ENCODE peak calls at places on chromosomes 5 and 9, in seven cellular contexts. One of them, this sample, is unnamed. For H3K9me3, the result is how much of the 10 kb centered on the place peaks cover.

GRCh38 chr5:161676109-161676508 is 9.4 kb upstream of the GABRA6 start:
- DNase-seq in SK-N-SH: peak
- DNase-seq in K562: no peak
- DNase-seq in transverse colon: no peak
- DNase-seq in suprapubic skin: no peak
- DNase-seq in A549: peak
- DNase-seq in ovary: no peak
- DNase-seq in this sample: no peak

GRCh38 chr5:157506981-157507780 is 47.2 kb downstream of the NIPAL4 start:
- DNase-seq in SK-N-SH: no peak
- DNase-seq in K562: no peak
- DNase-seq in transverse colon: peak
- DNase-seq in suprapubic skin: no peak
- DNase-seq in A549: no peak
- DNase-seq in ovary: no peak
- DNase-seq in this sample: no peak

GRCh38 chr5:154756871-154757646 is 1.9 kb downstream of the LARP1 start:
- DNase-seq in SK-N-SH: peak
- DNase-seq in K562: peak
- DNase-seq in transverse colon: peak
- DNase-seq in suprapubic skin: no peak
- DNase-seq in A549: peak
- DNase-seq in ovary: peak
- DNase-seq in this sample: peak

GRCh38 chr5:82334856-82335255 is 56.7 kb upstream of the RPS23 start:
- DNase-seq in SK-N-SH: no peak
- DNase-seq in K562: peak
- DNase-seq in transverse colon: no peak
- DNase-seq in suprapubic skin: no peak
- DNase-seq in A549: no peak
- DNase-seq in ovary: no peak
- DNase-seq in this sample: no peak

GRCh38 chr9:87342743-87343142 is 154.9 kb upstream of the DAPK1 start:
- DNase-seq in SK-N-SH: no peak
- DNase-seq in K562: no peak
- DNase-seq in transverse colon: no peak
- DNase-seq in suprapubic skin: no peak
- DNase-seq in A549: no peak
- DNase-seq in ovary: peak
- DNase-seq in this sample: no peak

GRCh38 chr5:65247594-65247993 is 234.1 kb downstream of the ADAMTS6 start:
- DNase-seq in SK-N-SH: no peak
- DNase-seq in K562: no peak
- DNase-seq in transverse colon: no peak
- DNase-seq in suprapubic skin: no peak
- DNase-seq in A549: no peak
- DNase-seq in ovary: no peak
- DNase-seq in this sample: no peak

GRCh38 chr5:108607421-108607820 is 140.3 kb upstream of the FER start:
- DNase-seq in SK-N-SH: peak
- DNase-seq in K562: no peak
- DNase-seq in transverse colon: no peak
- DNase-seq in suprapubic skin: no peak
- DNase-seq in A549: no peak
- DNase-seq in ovary: no peak
- DNase-seq in this sample: no peak

GRCh38 chr9:4740623-4741364 is at the start of gene AK3:
- DNase-seq in SK-N-SH: peak
- DNase-seq in K562: peak
- DNase-seq in transverse colon: peak
- DNase-seq in suprapubic skin: peak
- DNase-seq in A549: peak
- DNase-seq in ovary: peak
- DNase-seq in this sample: peak

GRCh38 chr9:124357591-124358361 is 57.5 kb downstream of the PSMB7 start:
- DNase-seq in SK-N-SH: no peak
- DNase-seq in K562: peak
- DNase-seq in transverse colon: no peak
- DNase-seq in suprapubic skin: no peak
- DNase-seq in A549: no peak
- DNase-seq in ovary: no peak
- DNase-seq in this sample: no peak

GRCh38 chr5:127439544-127440096 is 77.8 kb upstream of the PRRC1 start:
- DNase-seq in SK-N-SH: no peak
- DNase-seq in K562: no peak
- DNase-seq in transverse colon: no peak
- DNase-seq in suprapubic skin: no peak
- DNase-seq in A549: no peak
- DNase-seq in ovary: no peak
- DNase-seq in this sample: no peak
- TF ChIP-seq EP300 in SK-N-SH: no peak
- TF ChIP-seq EP300 in K562: no peak
- TF ChIP-seq EP300 in transverse colon: no peak
- TF ChIP-seq EP300 in suprapubic skin: no peak
- TF ChIP-seq EP300 in A549: no peak
- TF ChIP-seq EP300 in ovary: no peak
- TF ChIP-seq EP300 in this sample: no peak

DNA sequence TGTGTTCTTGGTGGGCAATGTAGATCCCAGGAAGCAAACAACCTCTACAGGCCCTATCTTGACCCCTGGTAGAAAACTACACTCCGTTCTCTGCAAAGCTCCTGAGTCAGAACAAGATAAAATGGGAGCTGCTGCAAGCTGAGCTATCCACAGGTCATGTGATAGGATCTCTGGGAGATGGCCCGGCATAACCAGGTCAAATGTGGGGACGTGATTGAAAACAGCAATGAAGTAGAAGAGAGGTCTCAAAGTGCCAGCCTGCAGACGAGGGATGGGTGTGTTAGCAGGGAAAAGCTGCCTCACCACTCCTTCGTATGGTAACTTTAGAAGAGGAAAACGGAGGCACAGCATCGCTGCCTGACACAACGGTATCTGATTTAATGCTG is 25.0 kb downstream of the NRG2 start:
- DNase-seq in SK-N-SH: peak
- DNase-seq in K562: no peak
- DNase-seq in transverse colon: no peak
- DNase-seq in suprapubic skin: no peak
- DNase-seq in A549: no peak
- DNase-seq in ovary: no peak
- DNase-seq in this sample: no peak
- H3K9me3 ChIP-seq in SK-N-SH: under half
- H3K9me3 ChIP-seq in K562: under half
- H3K9me3 ChIP-seq in transverse colon: under half
- H3K9me3 ChIP-seq in suprapubic skin: under half
- H3K9me3 ChIP-seq in A549: under half
- H3K9me3 ChIP-seq in ovary: under half
- H3K9me3 ChIP-seq in this sample: under half

DNA sequence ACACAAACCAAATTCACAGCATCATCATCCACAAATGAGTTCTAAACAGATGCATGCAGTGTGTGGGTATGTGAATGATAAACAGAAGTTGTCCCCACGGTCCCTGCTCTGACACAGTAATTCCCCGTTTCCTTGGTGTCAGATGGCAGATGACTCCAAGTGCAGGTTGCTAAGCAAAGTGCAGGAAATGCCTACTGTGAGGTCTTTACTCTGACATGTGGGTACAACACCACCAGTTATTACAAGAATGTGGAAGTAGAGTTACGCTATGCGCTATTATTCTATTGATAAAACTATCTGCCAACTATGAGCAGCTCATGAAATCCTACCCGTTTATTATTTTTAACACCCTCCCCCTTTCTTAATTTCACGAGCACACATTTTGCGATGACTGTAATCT is 448.9 kb downstream of the BNC2 start:
- DNase-seq in SK-N-SH: peak
- DNase-seq in K562: no peak
- DNase-seq in transverse colon: no peak
- DNase-seq in suprapubic skin: no peak
- DNase-seq in A549: no peak
- DNase-seq in ovary: no peak
- DNase-seq in this sample: no peak
- TF ChIP-seq EP300 in SK-N-SH: peak
- TF ChIP-seq EP300 in K562: no peak
- TF ChIP-seq EP300 in transverse colon: no peak
- TF ChIP-seq EP300 in suprapubic skin: no peak
- TF ChIP-seq EP300 in A549: no peak
- TF ChIP-seq EP300 in ovary: no peak
- TF ChIP-seq EP300 in this sample: no peak

GRCh38 chr5:135615171-135615570 is 36.4 kb upstream of the CXCL14 start:
- DNase-seq in SK-N-SH: no peak
- DNase-seq in K562: no peak
- DNase-seq in transverse colon: no peak
- DNase-seq in suprapubic skin: no peak
- DNase-seq in A549: no peak
- DNase-seq in ovary: no peak
- DNase-seq in this sample: no peak
- H3K9me3 ChIP-seq in SK-N-SH: under half
- H3K9me3 ChIP-seq in K562: under half
- H3K9me3 ChIP-seq in transverse colon: under half
- H3K9me3 ChIP-seq in suprapubic skin: under half
- H3K9me3 ChIP-seq in A549: under half
- H3K9me3 ChIP-seq in ovary: under half
- H3K9me3 ChIP-seq in this sample: under half

GRCh38 chr9:128498911-128499310 is 5.6 kb upstream of the GLE1 start:
- DNase-seq in SK-N-SH: no peak
- DNase-seq in K562: no peak
- DNase-seq in transverse colon: no peak
- DNase-seq in suprapubic skin: no peak
- DNase-seq in A549: no peak
- DNase-seq in ovary: no peak
- DNase-seq in this sample: no peak

GRCh38 chr9:128499920-128500319 is 4.6 kb upstream of the GLE1 start:
- DNase-seq in SK-N-SH: no peak
- DNase-seq in K562: no peak
- DNase-seq in transverse colon: no peak
- DNase-seq in suprapubic skin: peak
- DNase-seq in A549: no peak
- DNase-seq in ovary: no peak
- DNase-seq in this sample: no peak

GRCh38 chr9:128503870-128504269 is 649 bp upstream of the GLE1 start:
- DNase-seq in SK-N-SH: peak
- DNase-seq in K562: peak
- DNase-seq in transverse colon: peak
- DNase-seq in suprapubic skin: no peak
- DNase-seq in A549: no peak
- DNase-seq in ovary: peak
- DNase-seq in this sample: no peak

GRCh38 chr9:128505414-128505765 is 871 bp downstream of the GLE1 start:
- DNase-seq in SK-N-SH: peak
- DNase-seq in K562: no peak
- DNase-seq in transverse colon: no peak
- DNase-seq in suprapubic skin: no peak
- DNase-seq in A549: no peak
- DNase-seq in ovary: no peak
- DNase-seq in this sample: no peak

GRCh38 chr9:128504485-128505413 is at the start of gene GLE1:
- DNase-seq in SK-N-SH: peak
- DNase-seq in K562: peak
- DNase-seq in transverse colon: peak
- DNase-seq in suprapubic skin: peak
- DNase-seq in A549: peak
- DNase-seq in ovary: peak
- DNase-seq in this sample: peak
- TF ChIP-seq EP300 in SK-N-SH: no peak
- TF ChIP-seq EP300 in K562: no peak
- TF ChIP-seq EP300 in transverse colon: no peak
- TF ChIP-seq EP300 in suprapubic skin: no peak
- TF ChIP-seq EP300 in A549: no peak
- TF ChIP-seq EP300 in ovary: no peak
- TF ChIP-seq EP300 in this sample: no peak

GRCh38 chr9:135239769-135240141 is 152.3 kb downstream of the OLFM1 start:
- DNase-seq in SK-N-SH: no peak
- DNase-seq in K562: no peak
- DNase-seq in transverse colon: no peak
- DNase-seq in suprapubic skin: no peak
- DNase-seq in A549: no peak
- DNase-seq in ovary: no peak
- DNase-seq in this sample: no peak
- H3K9me3 ChIP-seq in SK-N-SH: under half
- H3K9me3 ChIP-seq in K562: under half
- H3K9me3 ChIP-seq in transverse colon: under half
- H3K9me3 ChIP-seq in suprapubic skin: under half
- H3K9me3 ChIP-seq in A549: under half
- H3K9me3 ChIP-seq in ovary: under half
- H3K9me3 ChIP-seq in this sample: under half

GRCh38 chr5:95960802-95961616 is 642 bp downstream of the ELL2 start:
- DNase-seq in SK-N-SH: peak
- DNase-seq in K562: peak
- DNase-seq in transverse colon: peak
- DNase-seq in suprapubic skin: peak
- DNase-seq in A549: peak
- DNase-seq in ovary: peak
- DNase-seq in this sample: peak
- TF ChIP-seq EP300 in SK-N-SH: no peak
- TF ChIP-seq EP300 in K562: peak
- TF ChIP-seq EP300 in transverse colon: no peak
- TF ChIP-seq EP300 in suprapubic skin: no peak
- TF ChIP-seq EP300 in A549: no peak
- TF ChIP-seq EP300 in ovary: no peak
- TF ChIP-seq EP300 in this sample: no peak

This sample was measured in sigmoid colon.